ENCODE peak calls at places on chromosomes 16 and 17, in six cellular contexts. P is activated T-cell treated with anti-CD3 and anti-CD28 coated beads for 1 hour, K is M059J, S is progenitor cell of endocrine pancreas, L is NCI-H1930, T is neural crest cell. C is an unnamed sample.

GRCh38 chr17:14805348-14805747 is 459.8 kb downstream of the PMP22 start:
- DNase-seq in P (no peak), K (no peak), S (no peak), L (no peak), T (no peak), C (peak; percentile 26)

GRCh38 chr17:40718904-40719303 is 15.4 kb upstream of the KRT24 start:
- DNase-seq in P (no peak), K (no peak), S (no peak), L (no peak), T (no peak), C (peak; percentile 24)

GRCh38 chr16:69040144-69040909 is 65.1 kb upstream of the HAS3 start:
- DNase-seq in P (no peak), K (peak; percentile 77), S (no peak), L (no peak), T (no peak), C (peak; percentile 57)

GRCh38 chr16:57544129-57544653 is 1.7 kb downstream of the ADGRG5 start:
- DNase-seq in P (no peak), K (peak; percentile 45), S (no peak), L (no peak), T (no peak), C (no peak)

GRCh38 chr17:45740553-45741330 is 43.4 kb upstream of the CRHR1 start:
- DNase-seq in P (no peak), K (peak; percentile 30), S (no peak), L (peak; percentile 47), T (peak; percentile 46), C (peak; percentile 66)

GRCh38 chr17:31064707-31065106 is 30.1 kb upstream of the NF1 start:
- DNase-seq in P (no peak), K (no peak), S (no peak), L (no peak), T (no peak), C (no peak)

GRCh38 chr17:14940946-14941280 is 324.2 kb downstream of the PMP22 start:
- DNase-seq in P (no peak), K (no peak), S (no peak), L (no peak), T (no peak), C (peak; percentile 7)

GRCh38 chr17:34171245-34171818 is 83.8 kb upstream of the CCL2 start:
- DNase-seq in P (peak; percentile 25), K (peak; percentile 60), S (peak; percentile 45), L (peak; percentile 42), T (peak; percentile 59), C (peak; percentile 54)

GRCh38 chr17:71208111-71208704 is 912.6 kb upstream of the SOX9 start:
- DNase-seq in P (no peak), K (peak; percentile 77), S (no peak), L (no peak), T (no peak), C (peak; percentile 84)

GRCh38 chr17:75315541-75316243 is 26.5 kb upstream of the SLC25A19 start:
- DNase-seq in P (no peak), K (peak; percentile 54), S (no peak), L (no peak), T (no peak), C (no peak)

GRCh38 chr16:68257906-68258800 is 6.2 kb upstream of the SLC7A6 start:
- DNase-seq in P (no peak), K (peak; percentile 98), S (no peak), L (no peak), T (no peak), C (peak; percentile 80)

GRCh38 chr17:7046127-7046724 is 2.3 kb upstream of the SLC16A11 start:
- DNase-seq in P (no peak), K (no peak), S (peak; percentile 43), L (no peak), T (no peak), C (peak; percentile 86)

GRCh38 chr16:55297062-55297909 is 26.7 kb upstream of the IRX6 start:
- DNase-seq in P (no peak), K (peak; percentile 77), S (no peak), L (no peak), T (no peak), C (peak; percentile 65)

GRCh38 chr16:46620265-46621005 is 744 bp downstream of the SHCBP1 start:
- DNase-seq in P (no peak), K (peak; percentile 49), S (no peak), L (no peak), T (no peak), C (peak; percentile 20)

GRCh38 chr17:5943991-5944390 is 126.2 kb upstream of the WSCD1 start:
- DNase-seq in P (no peak), K (no peak), S (no peak), L (no peak), T (no peak), C (no peak)

GRCh38 chr17:31310877-31311276 is 3.0 kb downstream of the EVI2B start:
- DNase-seq in P (no peak), K (no peak), S (no peak), L (no peak), T (no peak), C (no peak)

GRCh38 chr17:41793749-41794602 is 7.5 kb upstream of the JUP start:
- DNase-seq in P (no peak), K (peak; percentile 15), S (no peak), L (no peak), T (no peak), C (no peak)

GRCh38 chr17:59093702-59094231 is 12.9 kb downstream of the TRIM37 start:
- DNase-seq in P (no peak), K (peak; percentile 90), S (no peak), L (no peak), T (no peak), C (peak; percentile 92)

GRCh38 chr17:75266315-75267145 is 4.5 kb downstream of the MIF4GD start:
- DNase-seq in P (no peak), K (no peak), S (no peak), L (no peak), T (no peak), C (no peak)

GRCh38 chr16:10093564-10093963 is 88.7 kb downstream of the GRIN2A start:
- DNase-seq in P (no peak), K (peak; percentile 99), S (no peak), L (no peak), T (no peak), C (no peak)

GRCh38 chr17:8122923-8123694 is 797 bp downstream of the HES7 start:
- DNase-seq in P (no peak), K (peak; percentile 58), S (no peak), L (no peak), T (peak; percentile 28), C (peak; percentile 16)

GRCh38 chr17:74408262-74408661 is 23.6 kb upstream of the GPRC5C start:
- DNase-seq in P (no peak), K (peak; percentile 74), S (no peak), L (no peak), T (no peak), C (peak; percentile 63)

GRCh38 chr17:73703917-73704316 is 59.7 kb upstream of the SDK2 start:
- DNase-seq in P (no peak), K (no peak), S (no peak), L (no peak), T (no peak), C (no peak)

GRCh38 chr17:74831442-74832146 is 28.1 kb downstream of the GRIN2C start:
- DNase-seq in P (no peak), K (no peak), S (no peak), L (no peak), T (no peak), C (no peak)

GRCh38 chr17:73189417-73190099 is 3.3 kb upstream of the COG1 start:
- DNase-seq in P (no peak), K (peak; percentile 66), S (no peak), L (no peak), T (peak; percentile 11), C (peak; percentile 78)

GRCh38 chr16:86874141-86874540 is 295.8 kb downstream of the FOXL1 start:
- DNase-seq in P (no peak), K (peak; percentile 37), S (no peak), L (no peak), T (peak; percentile 48), C (peak; percentile 53)

GRCh38 chr16:29804455-29805231 is 1.7 kb upstream of the MAZ start:
- DNase-seq in P (no peak), K (peak; percentile 77), S (no peak), L (no peak), T (no peak), C (no peak)

GRCh38 chr17:5619088-5619740 is 34.9 kb upstream of the NLRP1 start:
- DNase-seq in P (no peak), K (peak; percentile 39), S (no peak), L (peak; percentile 37), T (no peak), C (no peak)

GRCh38 chr17:54876656-54877195 is 23.9 kb upstream of the TOM1L1 start:
- DNase-seq in P (no peak), K (no peak), S (no peak), L (no peak), T (no peak), C (no peak)

GRCh38 chr16:5516115-5516514 is 418.5 kb upstream of the EEF2KMT start:
- DNase-seq in P (no peak), K (no peak), S (no peak), L (no peak), T (no peak), C (no peak)

GRCh38 chr17:12667299-12667958 is 1.7 kb downstream of the MYOCD start:
- DNase-seq in P (no peak), K (peak; percentile 82), S (peak; percentile 20), L (no peak), T (no peak), C (peak; percentile 68)

GRCh38 chr17:31489295-31490018 is 98.0 kb downstream of the RAB11FIP4 start:
- DNase-seq in P (no peak), K (no peak), S (peak; percentile 62), L (no peak), T (no peak), C (peak; percentile 6)

GRCh38 chr16:86317617-86318021 is 192.7 kb upstream of the FOXF1 start:
- DNase-seq in P (no peak), K (no peak), S (no peak), L (no peak), T (no peak), C (no peak)

GRCh38 chr16:23174622-23175021 is 7.9 kb upstream of the SCNN1G start:
- DNase-seq in P (no peak), K (peak; percentile 31), S (no peak), L (no peak), T (no peak), C (peak; percentile 27)

GRCh38 chr17:21094298-21094704 is 32.5 kb upstream of the DHRS7B start:
- DNase-seq in P (no peak), K (no peak), S (no peak), L (no peak), T (no peak), C (peak; percentile 9)

GRCh38 chr17:49845210-49845782 is 2.6 kb downstream of the TAC4 start:
- DNase-seq in P (no peak), K (no peak), S (no peak), L (no peak), T (no peak), C (no peak)

GRCh38 chr16:57372372-57373116 is at the start of gene CX3CL1:
- DNase-seq in P (no peak), K (peak; percentile 80), S (peak; percentile 24), L (no peak), T (peak; percentile 69), C (no peak)

C was measured in PC-3.